ENCODE peak calls at places on chromosomes 12 and 14, in seven cellular contexts. C, Q, W, Z, S, F and I are unnamed samples. For H3K27me3 and H3K9me3, the result is how much of the 10 kb centered on the place peaks cover.

GRCh38 chr12:94263011-94263786 is 114.8 kb downstream of the PLXNC1 start:
- DNase-seq in C (no peak), Q (peak), W (no peak), Z (peak), S (no peak), F (no peak), I (no peak)

GRCh38 chr12:65546528-65546927 is 268.0 kb downstream of the MSRB3 start:
- DNase-seq in C (no peak), Q (no peak), W (no peak), Z (no peak), S (no peak), F (no peak), I (no peak)

GRCh38 chr12:93578221-93578620 is 5.7 kb downstream of the SOCS2 start:
- DNase-seq in C (no peak), Q (no peak), W (no peak), Z (no peak), S (no peak), F (no peak), I (no peak)

GRCh38 chr14:25004389-25004809 is 45.5 kb downstream of the STXBP6 start:
- DNase-seq in C (no peak), Q (no peak), W (no peak), Z (no peak), S (no peak), F (no peak), I (no peak)

GRCh38 chr14:80390911-80391310 is 179.6 kb upstream of the DIO2 start:
- DNase-seq in C (peak), Q (no peak), W (no peak), Z (no peak), S (no peak), F (no peak), I (no peak)

GRCh38 chr12:19035552-19035951 is 94.0 kb upstream of the PLEKHA5 start:
- DNase-seq in C (peak), Q (no peak), W (no peak), Z (no peak), S (no peak), F (no peak), I (no peak)

GRCh38 chr14:74571901-74572828 is 39.9 kb downstream of the LTBP2 start:
- DNase-seq in C (peak), Q (no peak), W (peak), Z (peak), S (no peak), F (no peak), I (peak)

GRCh38 chr12:110039085-110039807 is 9.1 kb downstream of the C12orf76 start:
- DNase-seq in C (peak), Q (peak), W (peak), Z (no peak), S (no peak), F (peak), I (peak)

GRCh38 chr12:51850081-51850932 is 1.8 kb upstream of the FIGNL2 start:
- DNase-seq in C (no peak), Q (no peak), W (no peak), Z (no peak), S (no peak), F (no peak), I (no peak)

GRCh38 chr12:124395284-124395752 is 100.4 kb downstream of the RFLNA start:
- DNase-seq in C (no peak), Q (peak), W (no peak), Z (no peak), S (no peak), F (no peak), I (no peak)

GRCh38 chr12:91529829-91530228 is 347.2 kb upstream of the DCN start:
- DNase-seq in C (no peak), Q (no peak), W (no peak), Z (no peak), S (no peak), F (no peak), I (peak)

GRCh38 chr12:91778938-91779400 is 366.7 kb downstream of the BTG1 start:
- DNase-seq in C (peak), Q (peak), W (peak), Z (no peak), S (no peak), F (no peak), I (peak)

GRCh38 chr14:68292467-68293334 is 473.1 kb downstream of the RAD51B start:
- DNase-seq in C (no peak), Q (no peak), W (no peak), Z (no peak), S (no peak), F (no peak), I (no peak)

GRCh38 chr12:1217191-1217949 is 226.3 kb downstream of the ERC1 start:
- DNase-seq in C (peak), Q (no peak), W (peak), Z (no peak), S (no peak), F (no peak), I (no peak)

DNA sequence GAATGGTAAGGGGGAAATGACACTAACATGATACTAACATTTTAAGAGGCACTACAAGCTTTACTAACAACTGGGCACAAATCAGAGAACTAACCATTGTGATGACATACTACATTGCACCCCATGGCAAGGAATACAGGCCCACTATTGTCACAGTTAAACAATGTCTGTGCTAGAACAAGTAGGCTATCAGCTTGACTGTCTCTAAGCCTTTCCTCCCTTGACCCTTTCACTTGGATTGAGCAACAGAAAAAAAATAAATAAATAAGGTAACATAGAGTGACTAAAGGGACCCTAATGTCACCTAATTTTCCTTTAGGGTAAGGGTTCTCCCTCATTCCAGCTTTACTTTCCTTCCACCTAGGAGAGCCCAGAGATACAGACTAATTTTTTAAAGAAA is 4.4 kb downstream of the SLC38A2 start:
- DNase-seq in C (no peak), Q (no peak), W (no peak), Z (no peak), S (no peak), F (no peak), I (no peak)
- H3K4me3 ChIP-seq in C (peak), Q (no peak), W (peak), Z (peak), S (peak), F (no peak), I (peak)

GRCh38 chr12:54020587-54020969 is 7.7 kb upstream of the HOXC6 start:
- DNase-seq in C (no peak), Q (no peak), W (no peak), Z (no peak), S (no peak), F (no peak), I (no peak)
- H3K27me3 ChIP-seq in C (half or more), Q (under half), W (under half), Z (half or more), S (half or more), F (under half), I (under half)

GRCh38 chr14:41034969-41035368 is 571.7 kb upstream of the LRFN5 start:
- DNase-seq in C (no peak), Q (no peak), W (no peak), Z (no peak), S (no peak), F (no peak), I (no peak)
- H3K9me3 ChIP-seq in C (under half), Q (under half), W (under half), Z (under half), S (under half), F (under half), I (under half)

GRCh38 chr14:64213853-64214570 is 80.2 kb downstream of the ESR2 start:
- DNase-seq in C (no peak), Q (peak), W (no peak), Z (no peak), S (no peak), F (no peak), I (no peak)
- H3K4me3 ChIP-seq in C (no peak), Q (no peak), W (no peak), Z (no peak), S (peak), F (peak), I (no peak)

GRCh38 chr12:101962486-101962885 is 85.1 kb downstream of the DRAM1 start:
- DNase-seq in C (peak), Q (no peak), W (no peak), Z (no peak), S (no peak), F (no peak), I (no peak)
- H3K27me3 ChIP-seq in C (under half), Q (under half), W (under half), Z (under half), S (under half), F (under half), I (under half)

GRCh38 chr14:84404246-84404645 is 1125.7 kb upstream of the FLRT2 start:
- DNase-seq in C (no peak), Q (no peak), W (no peak), Z (no peak), S (no peak), F (no peak), I (no peak)
- H3K9me3 ChIP-seq in C (under half), Q (under half), W (under half), Z (under half), S (under half), F (under half), I (under half)

DNA sequence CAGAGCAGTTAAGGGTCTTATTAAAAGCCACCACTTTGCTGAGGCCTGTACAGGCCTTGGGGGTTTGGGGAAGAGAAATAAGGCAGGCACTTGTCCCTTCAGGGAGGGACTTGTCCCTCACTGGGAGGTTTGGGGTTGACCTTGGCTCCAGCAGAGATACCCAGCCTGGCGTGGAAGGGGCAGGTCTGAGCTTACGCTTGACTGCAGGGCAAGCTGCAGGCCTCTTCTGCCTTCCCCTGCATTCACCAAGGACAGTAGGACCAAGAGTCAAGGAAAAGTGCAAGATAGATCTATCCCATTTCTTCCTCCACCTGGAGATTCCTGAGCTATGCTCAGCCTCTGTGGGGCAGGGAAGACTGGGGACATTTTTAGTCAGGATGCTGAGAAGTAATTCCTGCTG is 154.3 kb downstream of the SMOC1 start:
- DNase-seq in C (no peak), Q (no peak), W (no peak), Z (peak), S (no peak), F (no peak), I (no peak)
- H3K4me3 ChIP-seq in C (no peak), Q (no peak), W (no peak), Z (no peak), S (no peak), F (no peak), I (no peak)

GRCh38 chr12:117968826-117969659 is at the start of gene KSR2:
- DNase-seq in C (no peak), Q (peak), W (no peak), Z (no peak), S (no peak), F (peak), I (peak)

GRCh38 chr12:117967043-117967442 is 1.7 kb downstream of the KSR2 start:
- DNase-seq in C (no peak), Q (no peak), W (no peak), Z (no peak), S (no peak), F (no peak), I (no peak)

GRCh38 chr12:117967512-117967911 is 1.3 kb downstream of the KSR2 start:
- DNase-seq in C (no peak), Q (no peak), W (no peak), Z (no peak), S (no peak), F (no peak), I (no peak)

GRCh38 chr12:117966511-117966910 is 2.3 kb downstream of the KSR2 start:
- DNase-seq in C (no peak), Q (no peak), W (no peak), Z (no peak), S (no peak), F (no peak), I (no peak)

DNA sequence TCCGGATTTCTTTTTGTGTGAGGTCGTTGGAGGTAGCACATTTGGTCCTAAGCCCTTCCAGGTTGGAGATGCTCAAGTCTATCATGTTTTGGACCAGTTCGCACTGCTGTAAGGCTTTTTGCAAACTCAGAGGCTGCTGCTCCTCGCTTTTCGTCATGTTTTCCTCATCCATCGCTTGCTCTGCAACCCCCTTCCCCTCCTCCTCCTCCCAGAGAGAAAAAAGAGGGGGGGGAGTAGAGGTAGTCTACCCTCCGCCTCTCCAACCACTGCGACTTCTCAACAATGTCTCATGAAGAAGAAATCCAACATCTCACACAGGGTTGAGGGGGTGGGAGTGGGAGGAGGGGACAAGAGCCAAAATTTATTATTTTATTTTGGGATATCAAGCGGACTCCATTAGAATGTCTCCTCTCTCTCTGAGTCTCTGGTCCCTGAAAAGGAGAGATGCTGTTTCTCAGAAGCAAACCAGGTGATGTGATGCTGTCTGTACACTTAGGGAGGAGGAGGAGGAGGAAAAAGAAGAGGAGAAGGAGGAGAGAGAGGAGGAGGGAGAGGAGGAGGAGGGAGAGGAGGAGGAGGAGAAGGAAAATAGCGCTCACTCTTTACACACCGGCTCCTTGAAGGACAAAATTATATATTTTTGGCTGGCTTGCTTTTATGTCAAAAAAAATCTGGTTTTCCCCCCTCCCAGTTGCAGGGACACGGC is 553 bp downstream of the KSR2 start:
- DNase-seq in C (no peak), Q (no peak), W (no peak), Z (no peak), S (no peak), F (no peak), I (no peak)
- H3K27me3 ChIP-seq in C (under half), Q (under half), W (under half), Z (under half), S (half or more), F (under half), I (under half)

GRCh38 chr14:105871590-105871989 is 345.2 kb downstream of the TMEM121 start:
- DNase-seq in C (no peak), Q (no peak), W (no peak), Z (no peak), S (no peak), F (no peak), I (no peak)
- H3K9me3 ChIP-seq in C (under half), Q (under half), W (under half), Z (under half), S (under half), F (under half), I (under half)